ENCODE peak calls at places on chromosome X, in five cellular contexts. V is GM12878, F is SK-N-SH, L is HepG2, N is K562. Z is an unnamed sample.

GRCh38 chrX:40108084-40108958 is 10.6 kb upstream of the BCOR start:
- DNase-seq in V (no peak), F (no peak), L (peak; percentile 74), N (no peak), Z (no peak)

GRCh38 chrX:101977091-101977490 is 45.3 kb upstream of the ZMAT1 start:
- DNase-seq in V (no peak), F (no peak), L (no peak), N (no peak), Z (no peak)

GRCh38 chrX:55260806-55261205 is 3.9 kb downstream of the PAGE3 start:
- DNase-seq in V (no peak), F (no peak), L (no peak), N (no peak), Z (no peak)

GRCh38 chrX:9797961-9798360 is 11.7 kb downstream of the SHROOM2 start:
- DNase-seq in V (no peak), F (no peak), L (no peak), N (no peak), Z (no peak)

GRCh38 chrX:120315776-120316175 is 4.5 kb upstream of the TMEM255A start:
- DNase-seq in V (no peak), F (no peak), L (no peak), N (no peak), Z (no peak)

GRCh38 chrX:144335402-144335801 is 451.5 kb downstream of the UBE2NL start:
- DNase-seq in V (no peak), F (peak; percentile 2), L (no peak), N (no peak), Z (no peak)

GRCh38 chrX:17553961-17554482 is 179.0 kb downstream of the NHS start:
- DNase-seq in V (no peak), F (no peak), L (no peak), N (no peak), Z (no peak)

GRCh38 chrX:20514358-20514757 is 247.6 kb upstream of the RPS6KA3 start:
- DNase-seq in V (no peak), F (no peak), L (peak; percentile 16), N (peak; percentile 3), Z (no peak)

GRCh38 chrX:112053169-112053568 is 29.4 kb downstream of the TRPC5 start:
- DNase-seq in V (no peak), F (no peak), L (no peak), N (no peak), Z (no peak)

GRCh38 chrX:153819398-153820083 is 10.8 kb downstream of the PDZD4 start:
- DNase-seq in V (no peak), F (peak; percentile 55), L (no peak), N (no peak), Z (no peak)

GRCh38 chrX:47523713-47524166 is 37.3 kb upstream of the ARAF start:
- DNase-seq in V (no peak), F (no peak), L (no peak), N (no peak), Z (no peak)

GRCh38 chrX:123313486-123313885 is 129.4 kb downstream of the GRIA3 start:
- DNase-seq in V (no peak), F (no peak), L (no peak), N (no peak), Z (no peak)

GRCh38 chrX:39214380-39215126 is 413.3 kb downstream of the MID1IP1 start:
- DNase-seq in V (no peak), F (no peak), L (no peak), N (no peak), Z (no peak)

GRCh38 chrX:19446397-19446796 is 68.9 kb downstream of the MAP3K15 start:
- DNase-seq in V (no peak), F (no peak), L (no peak), N (no peak), Z (no peak)

GRCh38 chrX:47629419-47630210 is at the start of gene CFP:
- DNase-seq in V (no peak), F (no peak), L (no peak), N (no peak), Z (peak; percentile 57)

GRCh38 chrX:65677954-65678469 is 10.6 kb downstream of the MSN start:
- DNase-seq in V (no peak), F (no peak), L (no peak), N (no peak), Z (no peak)

GRCh38 chrX:105882581-105883275 is 60.4 kb downstream of the NRK start:
- DNase-seq in V (no peak), F (no peak), L (no peak), N (no peak), Z (no peak)

GRCh38 chrX:107894038-107894437 is 68.4 kb downstream of the MID2 start:
- DNase-seq in V (peak; percentile 20), F (peak; percentile 41), L (peak; percentile 47), N (peak; percentile 47), Z (peak; percentile 41)

GRCh38 chrX:72540318-72540717 is 32.3 kb downstream of the HDAC8 start:
- DNase-seq in V (no peak), F (peak; percentile 42), L (peak; percentile 9), N (peak; percentile 13), Z (no peak)
- TF ChIP-seq REST in V (no peak), F (no peak), L (no peak), N (no peak), Z (no peak)

GRCh38 chrX:634306-634958 is 3.8 kb downstream of the SHOX start:
- DNase-seq in V (no peak), F (no peak), L (no peak), N (no peak), Z (no peak)

GRCh38 chrX:632391-633042 is 1.9 kb downstream of the SHOX start:
- DNase-seq in V (no peak), F (no peak), L (no peak), N (no peak), Z (no peak)

GRCh38 chrX:635428-636192 is 5.0 kb downstream of the SHOX start:
- DNase-seq in V (no peak), F (no peak), L (no peak), N (no peak), Z (no peak)

GRCh38 chrX:633043-633654 is 2.6 kb downstream of the SHOX start:
- DNase-seq in V (no peak), F (no peak), L (no peak), N (no peak), Z (no peak)

GRCh38 chrX:633655-634305 is 3.2 kb downstream of the SHOX start:
- DNase-seq in V (no peak), F (no peak), L (no peak), N (no peak), Z (no peak)
- TF ChIP-seq GABPA in V (no peak), F (no peak), L (no peak), N (no peak), Z (no peak)

DNA sequence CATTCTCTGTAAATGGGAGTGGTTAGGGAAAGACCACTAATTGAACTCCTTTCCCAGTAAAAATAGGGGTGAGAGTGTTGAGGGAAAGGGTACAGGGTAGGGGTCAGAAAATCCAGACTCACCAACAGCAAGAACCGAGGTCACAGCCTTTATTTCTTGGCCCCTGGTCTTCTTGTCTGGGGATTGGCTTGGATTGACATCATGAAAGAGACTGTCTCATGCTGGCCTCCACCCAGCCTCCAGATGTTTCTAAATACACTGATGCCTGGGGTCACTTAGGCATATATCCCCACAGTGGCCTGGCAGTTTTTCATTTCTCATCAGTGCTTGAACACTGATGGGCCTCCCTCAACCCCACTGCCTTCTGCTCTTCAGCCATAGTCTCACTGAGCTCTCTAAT is 173.9 kb downstream of the RTL9 start:
- DNase-seq in V (no peak), F (no peak), L (no peak), N (no peak), Z (no peak)
- TF ChIP-seq REST in V (no peak), F (no peak), L (no peak), N (no peak), Z (no peak)

DNA sequence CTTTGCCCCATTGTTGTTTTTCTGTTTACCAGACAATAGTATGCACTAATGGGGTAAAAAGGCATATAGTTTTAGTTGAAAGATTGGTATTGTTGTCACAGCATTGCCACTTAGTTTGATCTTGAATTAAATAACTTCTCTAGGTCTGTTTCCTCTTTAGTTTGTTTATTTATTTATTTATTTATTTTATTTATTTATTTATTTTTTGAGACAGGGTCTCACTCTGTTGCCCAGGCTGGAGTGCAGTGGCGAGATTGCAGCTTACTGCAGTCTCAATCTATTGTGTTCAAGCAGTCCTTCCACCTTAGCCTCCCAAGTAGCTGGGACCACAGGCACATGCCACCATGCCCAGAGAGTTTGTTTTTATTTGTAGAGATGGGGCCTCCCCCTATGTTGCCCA is 138.6 kb downstream of the KDM6A start:
- DNase-seq in V (no peak), F (no peak), L (no peak), N (no peak), Z (no peak)
- TF ChIP-seq GABPA in V (no peak), F (no peak), L (no peak), N (no peak), Z (no peak)

GRCh38 chrX:53445977-53446376 is 11.8 kb upstream of the HSD17B10 start:
- DNase-seq in V (no peak), F (peak; percentile 40), L (peak; percentile 19), N (peak; percentile 47), Z (peak; percentile 68)
- TF ChIP-seq REST in V (no peak), F (no peak), L (no peak), N (no peak), Z (no peak)

GRCh38 chrX:11239230-11239629 is 54.0 kb upstream of the AMELX start:
- DNase-seq in V (peak; percentile 8), F (peak; percentile 7), L (peak; percentile 0), N (peak; percentile 40), Z (no peak)
- TF ChIP-seq GABPA in V (no peak), F (no peak), L (no peak), N (no peak), Z (no peak)

DNA sequence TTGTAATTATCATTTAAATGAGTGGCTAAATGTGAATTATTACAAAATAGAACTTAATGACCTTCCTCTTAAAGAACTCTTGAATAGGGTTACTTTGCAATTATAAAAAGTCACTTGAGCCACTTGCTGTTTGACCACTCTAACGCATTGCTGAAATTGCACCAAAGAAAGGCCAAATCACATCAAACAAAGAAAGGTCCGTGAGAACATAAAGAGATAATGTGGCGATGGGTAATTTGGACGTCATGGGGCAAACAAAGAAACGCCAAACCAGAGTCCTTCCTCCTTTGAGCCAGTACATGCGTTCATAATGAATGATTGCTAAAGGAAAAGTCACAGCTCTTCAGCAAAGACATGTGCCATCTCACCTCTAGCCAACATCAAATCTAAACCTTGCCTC is 229.8 kb upstream of the STS start:
- DNase-seq in V (no peak), F (no peak), L (no peak), N (no peak), Z (no peak)
- TF ChIP-seq REST in V (no peak), F (no peak), L (no peak), N (no peak), Z (no peak)

DNA sequence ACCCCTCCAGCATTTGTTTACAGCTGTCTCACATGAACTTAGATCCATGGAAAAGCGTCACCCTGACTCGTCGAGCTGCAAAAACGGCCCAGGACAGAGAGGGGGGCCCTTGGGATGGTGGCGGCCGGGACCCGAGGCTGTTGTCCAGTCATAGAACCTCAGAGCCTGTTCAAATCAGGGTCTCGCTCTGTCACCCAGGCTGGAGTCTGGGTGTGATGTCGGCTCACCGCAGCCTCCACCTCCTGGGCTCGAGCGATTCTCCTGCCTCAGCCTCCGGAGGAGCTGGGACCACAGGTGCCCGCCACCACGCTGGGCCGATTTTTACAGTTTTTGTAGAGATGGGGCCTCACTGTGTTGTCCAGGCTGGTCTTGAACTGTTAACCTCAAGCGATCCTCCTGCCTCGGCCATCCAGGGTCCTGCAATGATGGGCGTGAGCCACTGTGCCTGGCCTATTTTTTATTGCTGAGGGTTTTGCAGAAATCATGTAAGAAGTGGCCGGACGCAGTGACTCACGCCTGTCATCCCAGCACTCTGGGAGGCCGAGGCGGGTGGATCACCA is 42.6 kb upstream of the PPP2R3B start:
- DNase-seq in V (no peak), F (no peak), L (no peak), N (no peak), Z (no peak)
- TF ChIP-seq GABPA in V (no peak), F (no peak), L (no peak), N (no peak), Z (no peak)